ENCODE peak calls at places on chromosomes 12 and 14, in seven cellular contexts. P, E, V, X, R, N and K are unnamed samples.

GRCh38 chr12:12379831-12380730 is 23.2 kb downstream of the BORCS5 start:
- DNase-seq in R (no peak), X (no peak), N (no peak), V (no peak), E (no peak), P (no peak), K (no peak)

GRCh38 chr12:12282761-12283160 is 15.9 kb upstream of the LRP6 start:
- DNase-seq in P (no peak), N (no peak), V (no peak), E (no peak), X (no peak), R (no peak), K (no peak)

GRCh38 chr12:18403182-18403581 is 141.9 kb downstream of the PIK3C2G start:
- DNase-seq in X (no peak), E (no peak), R (no peak), N (no peak), P (no peak), V (no peak), K (no peak)

GRCh38 chr12:47900480-47901129 is 4.2 kb downstream of the VDR start:
- DNase-seq in R (no peak), X (no peak), E (no peak), V (peak; percentile 29), P (peak; percentile 86), N (no peak), K (peak; percentile 94)

GRCh38 chr14:68363841-68364711 is 428.8 kb downstream of the ZFP36L1 start:
- DNase-seq in P (peak; percentile 44), V (no peak), X (no peak), N (peak; percentile 34), R (no peak), E (no peak), K (no peak)

GRCh38 chr12:52867636-52868035 is 18.8 kb upstream of the KRT78 start:
- DNase-seq in N (no peak), X (no peak), V (no peak), E (no peak), P (no peak), R (no peak), K (no peak)

GRCh38 chr12:113860950-113861349 is 105.2 kb downstream of the RBM19 start:
- DNase-seq in P (no peak), N (no peak), R (no peak), V (no peak), E (peak; percentile 22), X (no peak), K (no peak)

GRCh38 chr12:12216349-12217017 is 50.4 kb downstream of the LRP6 start:
- DNase-seq in P (peak; percentile 67), V (no peak), N (no peak), R (no peak), X (no peak), E (peak; percentile 45), K (no peak)

GRCh38 chr14:94611179-94611578 is 1.0 kb upstream of the SERPINA3 start:
- DNase-seq in X (no peak), N (no peak), V (no peak), R (no peak), E (no peak), P (no peak), K (no peak)

GRCh38 chr14:83379371-83379770 is 1845.7 kb upstream of the SEL1L start:
- DNase-seq in E (no peak), P (no peak), R (no peak), V (no peak), N (no peak), X (no peak), K (no peak)

GRCh38 chr12:20270557-20270956 is 97.8 kb upstream of the PDE3A start:
- DNase-seq in E (no peak), N (no peak), V (no peak), X (no peak), P (no peak), R (no peak), K (no peak)

GRCh38 chr14:101022121-101022520 is 118.6 kb upstream of the RTL1 start:
- DNase-seq in V (no peak), P (no peak), E (no peak), N (no peak), R (no peak), X (no peak), K (no peak)

GRCh38 chr12:6167327-6168280 is 32.6 kb upstream of the CD9 start:
- DNase-seq in R (peak; percentile 62), P (peak; percentile 30), V (peak; percentile 82), N (no peak), X (no peak), E (peak; percentile 70), K (no peak)

GRCh38 chr12:113149361-113150150 is at the start of gene CFAP73:
- DNase-seq in P (peak; percentile 76), V (peak; percentile 62), R (no peak), X (peak; percentile 88), N (peak; percentile 79), E (peak; percentile 66), K (peak; percentile 79)

GRCh38 chr12:57720606-57721595 is 17.6 kb downstream of the AGAP2 start:
- DNase-seq in N (no peak), V (no peak), E (no peak), P (no peak), X (no peak), R (no peak), K (no peak)

GRCh38 chr14:34038358-34039057 is 87.6 kb upstream of the EGLN3 start:
- DNase-seq in X (no peak), E (no peak), P (peak; percentile 86), V (no peak), N (no peak), R (no peak), K (no peak)

GRCh38 chr12:68901551-68901950 is 31.4 kb downstream of the CPM start:
- DNase-seq in V (no peak), P (no peak), E (no peak), R (no peak), N (no peak), X (no peak), K (no peak)

GRCh38 chr14:27623782-27624181 is 1025.9 kb upstream of the NOVA1 start:
- DNase-seq in P (no peak), V (no peak), X (no peak), R (no peak), N (no peak), E (no peak), K (no peak)

GRCh38 chr12:25495336-25496097 is 57.6 kb downstream of the LMNTD1 start:
- DNase-seq in P (peak; percentile 41), E (no peak), N (no peak), R (no peak), V (no peak), X (no peak), K (no peak)

DNA sequence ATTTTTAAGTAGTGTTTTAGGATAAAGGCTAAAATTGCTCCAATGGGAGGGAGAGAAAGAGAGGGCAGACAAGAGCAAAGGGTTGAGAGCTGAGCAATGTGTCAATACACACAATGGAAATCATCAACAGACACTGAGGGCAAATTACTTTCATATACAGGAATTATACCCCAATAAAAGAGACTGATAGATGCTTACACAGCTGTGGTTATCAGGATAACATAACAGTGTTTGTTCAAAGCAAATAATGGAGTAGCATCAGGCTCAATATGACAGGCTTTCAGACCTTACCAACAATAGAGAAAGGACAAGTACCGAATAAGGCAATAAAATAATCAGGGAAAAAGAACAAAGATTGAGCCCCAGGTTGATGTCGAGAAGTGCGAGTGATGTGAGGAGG is 53.4 kb upstream of the DIO2 start:
- DNase-seq in E (no peak), X (no peak), R (no peak), V (no peak), N (no peak), P (no peak), K (no peak)
- TF ChIP-seq JUND in E (no peak), X (no peak), R (no peak), V (no peak), N (no peak), P (no peak), K (no peak)

GRCh38 chr12:50763637-50764115 is at the start of gene ATF1:
- DNase-seq in X (peak; percentile 95), N (peak; percentile 83), R (peak; percentile 73), E (peak; percentile 92), V (peak; percentile 79), P (peak; percentile 84), K (peak; percentile 96)

GRCh38 chr12:50765325-50765911 is 1.5 kb downstream of the ATF1 start:
- DNase-seq in R (no peak), P (peak; percentile 50), V (no peak), N (no peak), X (peak; percentile 62), E (peak; percentile 71), K (peak; percentile 67)

GRCh38 chr12:50764116-50764860 is 387 bp downstream of the ATF1 start:
- DNase-seq in R (no peak), V (no peak), E (peak; percentile 85), N (no peak), P (no peak), X (peak; percentile 91), K (peak; percentile 42)

DNA sequence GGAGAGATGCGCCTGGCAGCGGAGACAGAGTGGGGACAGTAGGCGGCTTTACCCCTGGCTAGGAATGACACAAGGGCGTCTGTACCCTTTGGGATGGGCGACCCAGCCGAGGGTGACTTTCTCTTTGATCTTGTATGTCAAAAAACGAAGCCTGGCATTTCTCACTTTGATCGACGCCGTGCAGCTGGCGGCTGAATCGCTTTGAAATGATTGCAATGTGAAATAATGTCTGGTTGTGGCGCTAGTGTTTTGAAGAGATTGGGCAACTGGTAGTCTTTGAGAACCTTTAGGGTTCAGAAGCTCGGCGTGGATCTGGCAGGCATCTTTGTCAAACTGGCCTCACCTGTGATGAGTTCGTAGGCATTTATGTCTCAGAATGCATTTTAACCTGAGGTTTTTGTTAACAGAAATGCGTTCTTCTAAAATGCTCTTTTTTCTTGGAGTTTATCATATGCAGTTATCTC is 992 bp downstream of the ATF1 start:
- DNase-seq in P (peak; percentile 89), N (no peak), R (no peak), E (no peak), V (no peak), X (peak; percentile 69), K (peak; percentile 50)
- TF ChIP-seq JUND in P (no peak), N (no peak), R (no peak), E (no peak), V (no peak), X (no peak), K (no peak)

GRCh38 chr14:99445916-99446315 is 34.7 kb downstream of the SETD3 start:
- DNase-seq in X (no peak), N (no peak), V (no peak), R (no peak), E (no peak), P (no peak), K (no peak)

GRCh38 chr14:99451234-99451633 is 29.4 kb downstream of the SETD3 start:
- DNase-seq in P (no peak), R (no peak), X (no peak), N (no peak), E (no peak), V (no peak), K (no peak)

GRCh38 chr14:99452968-99453367 is 27.7 kb downstream of the SETD3 start:
- DNase-seq in N (no peak), X (no peak), R (no peak), P (no peak), E (no peak), V (no peak), K (no peak)

GRCh38 chr14:99450266-99450665 is 30.4 kb downstream of the SETD3 start:
- DNase-seq in P (no peak), R (no peak), N (no peak), V (no peak), X (no peak), E (no peak), K (no peak)

GRCh38 chr14:99447739-99448138 is 32.9 kb downstream of the SETD3 start:
- DNase-seq in P (no peak), V (no peak), N (no peak), E (peak; percentile 32), X (no peak), R (no peak), K (no peak)
- TF ChIP-seq JUND in P (no peak), V (no peak), N (no peak), E (no peak), X (no peak), R (no peak), K (no peak)

GRCh38 chr12:40583743-40584142 is 108.5 kb upstream of the CNTN1 start:
- DNase-seq in R (no peak), X (no peak), N (no peak), V (no peak), P (no peak), E (no peak), K (no peak)
- TF ChIP-seq JUND in R (no peak), X (no peak), N (no peak), V (no peak), P (no peak), E (no peak), K (no peak)